ENCODE peak calls at places on chromosomes 4 and X, in six cellular contexts. One of them, this sample, is unnamed.

GRCh38 chr4:73417973-73418372 is 13.9 kb downstream of the ALB start:
- DNase-seq in nephron progenitor cell: peak
- DNase-seq in HS-5: no peak
- DNase-seq in NCI-H774: no peak
- DNase-seq in fibroblast of mammary gland: peak
- DNase-seq in vagina: no peak
- DNase-seq in this sample: no peak

GRCh38 chr4:143921160-143921559 is 15.8 kb upstream of the GYPE start:
- DNase-seq in NCI-H774: no peak
- DNase-seq in fibroblast of mammary gland: no peak
- DNase-seq in nephron progenitor cell: no peak
- DNase-seq in vagina: no peak
- DNase-seq in HS-5: no peak
- DNase-seq in this sample: no peak

GRCh38 chrX:120281021-120281624 is 30.1 kb downstream of the TMEM255A start:
- DNase-seq in nephron progenitor cell: no peak
- DNase-seq in HS-5: no peak
- DNase-seq in fibroblast of mammary gland: no peak
- DNase-seq in NCI-H774: no peak
- DNase-seq in vagina: no peak
- DNase-seq in this sample: no peak

GRCh38 chr4:87461281-87461700 is 38.9 kb downstream of the NUDT9 start:
- DNase-seq in vagina: no peak
- DNase-seq in HS-5: peak
- DNase-seq in nephron progenitor cell: no peak
- DNase-seq in fibroblast of mammary gland: peak
- DNase-seq in NCI-H774: no peak
- DNase-seq in this sample: no peak

GRCh38 chr4:104677122-104677521 is 182.4 kb upstream of the CXXC4 start:
- DNase-seq in fibroblast of mammary gland: no peak
- DNase-seq in HS-5: no peak
- DNase-seq in NCI-H774: peak
- DNase-seq in vagina: no peak
- DNase-seq in nephron progenitor cell: no peak
- DNase-seq in this sample: no peak

GRCh38 chrX:150364347-150365050 is 1.4 kb downstream of the MAMLD1 start:
- DNase-seq in HS-5: no peak
- DNase-seq in fibroblast of mammary gland: no peak
- DNase-seq in NCI-H774: no peak
- DNase-seq in nephron progenitor cell: peak
- DNase-seq in vagina: peak
- DNase-seq in this sample: no peak

GRCh38 chr4:145058256-145058655 is 39.7 kb downstream of the ANAPC10 start:
- DNase-seq in NCI-H774: no peak
- DNase-seq in fibroblast of mammary gland: no peak
- DNase-seq in HS-5: no peak
- DNase-seq in nephron progenitor cell: no peak
- DNase-seq in vagina: no peak
- DNase-seq in this sample: no peak

GRCh38 chr4:113157086-113157857 is 107.8 kb downstream of the ANK2 start:
- DNase-seq in vagina: no peak
- DNase-seq in fibroblast of mammary gland: no peak
- DNase-seq in nephron progenitor cell: no peak
- DNase-seq in NCI-H774: no peak
- DNase-seq in HS-5: no peak
- DNase-seq in this sample: no peak

GRCh38 chr4:66298596-66298995 is 628.3 kb upstream of the EPHA5 start:
- DNase-seq in fibroblast of mammary gland: no peak
- DNase-seq in HS-5: no peak
- DNase-seq in NCI-H774: no peak
- DNase-seq in vagina: no peak
- DNase-seq in nephron progenitor cell: no peak
- DNase-seq in this sample: no peak

GRCh38 chrX:45070116-45071007 is 130.3 kb downstream of the DIPK2B start:
- DNase-seq in HS-5: peak
- DNase-seq in nephron progenitor cell: peak
- DNase-seq in vagina: no peak
- DNase-seq in NCI-H774: no peak
- DNase-seq in fibroblast of mammary gland: peak
- DNase-seq in this sample: no peak

GRCh38 chrX:47232803-47233332 is at the start of gene USP11:
- DNase-seq in vagina: no peak
- DNase-seq in fibroblast of mammary gland: peak
- DNase-seq in NCI-H774: peak
- DNase-seq in HS-5: no peak
- DNase-seq in nephron progenitor cell: no peak
- DNase-seq in this sample: peak

GRCh38 chr4:3236326-3236878 is 12.6 kb upstream of the MSANTD1 start:
- DNase-seq in NCI-H774: no peak
- DNase-seq in HS-5: no peak
- DNase-seq in fibroblast of mammary gland: no peak
- DNase-seq in vagina: no peak
- DNase-seq in nephron progenitor cell: no peak
- DNase-seq in this sample: no peak

GRCh38 chrX:54721424-54721823 is 76.6 kb downstream of the ITIH6 start:
- DNase-seq in HS-5: no peak
- DNase-seq in vagina: no peak
- DNase-seq in nephron progenitor cell: no peak
- DNase-seq in fibroblast of mammary gland: no peak
- DNase-seq in NCI-H774: no peak
- DNase-seq in this sample: no peak

GRCh38 chrX:23334536-23334870 is at the start of gene PTCHD1:
- DNase-seq in nephron progenitor cell: peak
- DNase-seq in fibroblast of mammary gland: no peak
- DNase-seq in NCI-H774: no peak
- DNase-seq in HS-5: no peak
- DNase-seq in vagina: no peak
- DNase-seq in this sample: no peak

GRCh38 chr4:7988437-7988836 is 48.8 kb upstream of the AFAP1 start:
- DNase-seq in vagina: no peak
- DNase-seq in fibroblast of mammary gland: peak
- DNase-seq in NCI-H774: no peak
- DNase-seq in HS-5: no peak
- DNase-seq in nephron progenitor cell: no peak
- DNase-seq in this sample: no peak

GRCh38 chr4:184282895-184283654 is 65.4 kb upstream of the ENPP6 start:
- DNase-seq in HS-5: no peak
- DNase-seq in nephron progenitor cell: no peak
- DNase-seq in fibroblast of mammary gland: no peak
- DNase-seq in vagina: no peak
- DNase-seq in NCI-H774: no peak
- DNase-seq in this sample: no peak

GRCh38 chr4:111937368-111937767 is 207.9 kb upstream of the FAM241A start:
- DNase-seq in vagina: no peak
- DNase-seq in fibroblast of mammary gland: peak
- DNase-seq in HS-5: no peak
- DNase-seq in NCI-H774: peak
- DNase-seq in nephron progenitor cell: no peak
- DNase-seq in this sample: peak

GRCh38 chr4:123559955-123560669 is 163.5 kb downstream of the SPRY1 start:
- DNase-seq in nephron progenitor cell: no peak
- DNase-seq in fibroblast of mammary gland: peak
- DNase-seq in HS-5: no peak
- DNase-seq in NCI-H774: no peak
- DNase-seq in vagina: no peak
- DNase-seq in this sample: no peak

GRCh38 chrX:103343105-103343504 is 13.1 kb downstream of the TCEAL7 start:
- DNase-seq in vagina: no peak
- DNase-seq in nephron progenitor cell: peak
- DNase-seq in fibroblast of mammary gland: peak
- DNase-seq in NCI-H774: no peak
- DNase-seq in HS-5: no peak
- DNase-seq in this sample: no peak

GRCh38 chr4:102343964-102344519 is 1.2 kb downstream of the SLC39A8 start:
- DNase-seq in nephron progenitor cell: no peak
- DNase-seq in fibroblast of mammary gland: peak
- DNase-seq in vagina: no peak
- DNase-seq in NCI-H774: no peak
- DNase-seq in HS-5: no peak
- DNase-seq in this sample: no peak

GRCh38 chr4:88803600-88804096 is 106.0 kb upstream of the NAP1L5 start:
- DNase-seq in fibroblast of mammary gland: peak
- DNase-seq in vagina: no peak
- DNase-seq in nephron progenitor cell: no peak
- DNase-seq in HS-5: peak
- DNase-seq in NCI-H774: no peak
- DNase-seq in this sample: no peak

GRCh38 chr4:16055454-16055853 is 28.4 kb downstream of the PROM1 start:
- DNase-seq in nephron progenitor cell: no peak
- DNase-seq in NCI-H774: no peak
- DNase-seq in fibroblast of mammary gland: no peak
- DNase-seq in vagina: no peak
- DNase-seq in HS-5: no peak
- DNase-seq in this sample: no peak

GRCh38 chrX:151030845-151031244 is 47.7 kb downstream of the HMGB3 start:
- DNase-seq in HS-5: no peak
- DNase-seq in fibroblast of mammary gland: no peak
- DNase-seq in nephron progenitor cell: no peak
- DNase-seq in vagina: no peak
- DNase-seq in NCI-H774: no peak
- DNase-seq in this sample: no peak

GRCh38 chr4:163476761-163477438 is 3.3 kb upstream of the TKTL2 start:
- DNase-seq in HS-5: no peak
- DNase-seq in vagina: no peak
- DNase-seq in nephron progenitor cell: no peak
- DNase-seq in fibroblast of mammary gland: no peak
- DNase-seq in NCI-H774: no peak
- DNase-seq in this sample: no peak

GRCh38 chr4:85522277-85522676 is 47.3 kb downstream of the ARHGAP24 start:
- DNase-seq in fibroblast of mammary gland: no peak
- DNase-seq in nephron progenitor cell: no peak
- DNase-seq in vagina: no peak
- DNase-seq in HS-5: no peak
- DNase-seq in NCI-H774: no peak
- DNase-seq in this sample: no peak

GRCh38 chr4:17502764-17503163 is 9.1 kb downstream of the QDPR start:
- DNase-seq in fibroblast of mammary gland: no peak
- DNase-seq in vagina: no peak
- DNase-seq in NCI-H774: no peak
- DNase-seq in HS-5: no peak
- DNase-seq in nephron progenitor cell: no peak
- DNase-seq in this sample: no peak

GRCh38 chrX:16101581-16101980 is 21.8 kb upstream of the GRPR start:
- DNase-seq in fibroblast of mammary gland: no peak
- DNase-seq in nephron progenitor cell: no peak
- DNase-seq in HS-5: no peak
- DNase-seq in vagina: no peak
- DNase-seq in NCI-H774: no peak
- DNase-seq in this sample: no peak

GRCh38 chr4:134944115-134944514 is 742.5 kb upstream of the PABPC4L start:
- DNase-seq in fibroblast of mammary gland: no peak
- DNase-seq in vagina: no peak
- DNase-seq in nephron progenitor cell: no peak
- DNase-seq in HS-5: no peak
- DNase-seq in NCI-H774: no peak
- DNase-seq in this sample: no peak

GRCh38 chrX:115344885-115345653 is 55.6 kb downstream of the LUZP4 start:
- DNase-seq in fibroblast of mammary gland: peak
- DNase-seq in NCI-H774: peak
- DNase-seq in nephron progenitor cell: peak
- DNase-seq in vagina: no peak
- DNase-seq in HS-5: peak
- DNase-seq in this sample: peak

GRCh38 chrX:44071847-44072545 is 98.8 kb upstream of the NDP start:
- DNase-seq in nephron progenitor cell: no peak
- DNase-seq in NCI-H774: no peak
- DNase-seq in HS-5: peak
- DNase-seq in vagina: no peak
- DNase-seq in fibroblast of mammary gland: peak
- DNase-seq in this sample: no peak

GRCh38 chr4:8255698-8256441 is 13.7 kb upstream of the HTRA3 start:
- DNase-seq in vagina: no peak
- DNase-seq in nephron progenitor cell: no peak
- DNase-seq in NCI-H774: no peak
- DNase-seq in fibroblast of mammary gland: peak
- DNase-seq in HS-5: no peak
- DNase-seq in this sample: no peak

GRCh38 chrX:2552621-2553297 is 52.0 kb upstream of the DHRSX start:
- DNase-seq in fibroblast of mammary gland: peak
- DNase-seq in vagina: no peak
- DNase-seq in nephron progenitor cell: no peak
- DNase-seq in NCI-H774: no peak
- DNase-seq in HS-5: peak
- DNase-seq in this sample: no peak

GRCh38 chrX:21374163-21374993 is at the start of gene CNKSR2:
- DNase-seq in HS-5: peak
- DNase-seq in fibroblast of mammary gland: peak
- DNase-seq in NCI-H774: peak
- DNase-seq in nephron progenitor cell: peak
- DNase-seq in vagina: no peak
- DNase-seq in this sample: peak

GRCh38 chrX:64204252-64204651 is 1.3 kb downstream of the AMER1 start:
- DNase-seq in HS-5: no peak
- DNase-seq in vagina: no peak
- DNase-seq in fibroblast of mammary gland: peak
- DNase-seq in NCI-H774: no peak
- DNase-seq in nephron progenitor cell: peak
- DNase-seq in this sample: no peak

GRCh38 chr4:71187399-71188196 is 151.2 kb upstream of the SLC4A4 start:
- DNase-seq in nephron progenitor cell: peak
- DNase-seq in NCI-H774: no peak
- DNase-seq in HS-5: no peak
- DNase-seq in fibroblast of mammary gland: no peak
- DNase-seq in vagina: no peak
- DNase-seq in this sample: no peak

GRCh38 chr4:88318751-88319350 is 34.5 kb upstream of the PPM1K start:
- DNase-seq in HS-5: no peak
- DNase-seq in fibroblast of mammary gland: no peak
- DNase-seq in NCI-H774: no peak
- DNase-seq in nephron progenitor cell: no peak
- DNase-seq in vagina: no peak
- DNase-seq in this sample: no peak

GRCh38 chrX:154603438-154604430 is 15.3 kb downstream of the CTAG1B start:
- DNase-seq in HS-5: no peak
- DNase-seq in fibroblast of mammary gland: peak
- DNase-seq in vagina: no peak
- DNase-seq in nephron progenitor cell: no peak
- DNase-seq in NCI-H774: no peak
- DNase-seq in this sample: no peak

GRCh38 chrX:40864972-40865371 is 129.6 kb upstream of the MED14 start:
- DNase-seq in vagina: no peak
- DNase-seq in HS-5: no peak
- DNase-seq in nephron progenitor cell: no peak
- DNase-seq in NCI-H774: no peak
- DNase-seq in fibroblast of mammary gland: peak
- DNase-seq in this sample: no peak